ENCODE peak calls at places on chromosomes 2 and 18, in ten cellular contexts. P is naive thymus-derived CD8-positive, alpha-beta T cell; C is anterior cingulate cortex; V is mucosa of descending colon; W is neural progenitor cell; K is EL; E is T-helper 1 cell; D is A172; F is hippocampal formation; S is NCI-H69. M is an unnamed sample.

GRCh38 chr2:108267117-108267516 is 21.6 kb upstream of the SULT1C2 start:
- DNase-seq in P (no peak), C (no peak), V (no peak), W (no peak), K (peak), E (no peak), D (no peak), F (peak), S (no peak), M (no peak)

GRCh38 chr2:88913280-88913679 is 221.8 kb downstream of the RPIA start:
- DNase-seq in P (no peak), C (no peak), V (no peak), W (no peak), K (no peak), E (no peak), D (no peak), F (no peak), S (no peak), M (no peak)

GRCh38 chr18:68922392-68922791 is 124.5 kb downstream of the CCDC102B start:
- DNase-seq in P (no peak), C (no peak), V (no peak), W (no peak), K (no peak), E (no peak), D (no peak), F (no peak), S (no peak), M (no peak)

GRCh38 chr2:219002395-219003266 is 9.4 kb upstream of the CRYBA2 start:
- DNase-seq in P (no peak), C (no peak), V (peak), W (peak), K (peak), E (peak), D (no peak), F (no peak), S (peak), M (peak)

GRCh38 chr18:35949903-35950627 is 22.4 kb upstream of the RMP24 start:
- DNase-seq in P (peak), C (peak), V (no peak), W (peak), K (peak), E (peak), D (peak), F (peak), S (peak), M (peak)

GRCh38 chr18:58103339-58103930 is 59.4 kb downstream of the NEDD4L start:
- DNase-seq in P (no peak), C (no peak), V (no peak), W (no peak), K (no peak), E (no peak), D (no peak), F (no peak), S (peak), M (no peak)

GRCh38 chr2:43090317-43090716 is 136.1 kb downstream of the ZFP36L2 start:
- DNase-seq in P (no peak), C (no peak), V (no peak), W (no peak), K (no peak), E (no peak), D (no peak), F (no peak), S (no peak), M (no peak)

GRCh38 chr2:169734172-169734847 is 678 bp downstream of the KLHL23 start:
- DNase-seq in P (peak), C (no peak), V (no peak), W (peak), K (peak), E (no peak), D (peak), F (no peak), S (peak), M (peak)

GRCh38 chr2:58291726-58292430 is 50.8 kb upstream of the FANCL start:
- DNase-seq in P (no peak), C (no peak), V (no peak), W (no peak), K (no peak), E (no peak), D (no peak), F (no peak), S (peak), M (no peak)

GRCh38 chr2:234630676-234631350 is 133.9 kb upstream of the ARL4C start:
- DNase-seq in P (no peak), C (no peak), V (no peak), W (no peak), K (peak), E (no peak), D (no peak), F (no peak), S (peak), M (no peak)

GRCh38 chr18:10234912-10235439 is 219.5 kb upstream of the APCDD1 start:
- DNase-seq in P (no peak), C (no peak), V (no peak), W (no peak), K (peak), E (no peak), D (no peak), F (no peak), S (no peak), M (no peak)